ENCODE peak calls at places on chromosomes 5 and 9, in nine cellular contexts. V, C, U, L, Q, M, A, S and O are unnamed samples.

GRCh38 chr9:131228988-131229387 is 47.3 kb downstream of the FAM78A start:
- DNase-seq in V (no peak), A (peak), U (no peak), S (no peak), C (no peak), L (no peak), Q (no peak), M (no peak), O (no peak)

GRCh38 chr9:35910613-35911488 is 1.6 kb downstream of the SPAAR start:
- DNase-seq in M (peak), C (peak), U (no peak), V (peak), A (peak), L (peak), Q (no peak), S (peak), O (no peak)

GRCh38 chr5:178305801-178306200 is 73.2 kb upstream of the PHYKPL start:
- DNase-seq in A (no peak), U (no peak), Q (no peak), C (no peak), S (no peak), V (no peak), M (no peak), L (no peak), O (no peak)

GRCh38 chr5:77391240-77391765 is 100.8 kb downstream of the WDR41 start:
- DNase-seq in C (no peak), S (no peak), V (no peak), U (no peak), Q (no peak), L (no peak), A (no peak), M (no peak), O (no peak)

GRCh38 chr5:180785794-180786221 is 16.8 kb downstream of the MGAT1 start:
- DNase-seq in U (peak), L (no peak), S (peak), Q (no peak), V (no peak), C (no peak), M (no peak), A (peak), O (peak)

GRCh38 chr5:134026521-134027202 is 21.9 kb upstream of the VDAC1 start:
- DNase-seq in U (no peak), L (peak), M (peak), A (peak), Q (peak), C (no peak), V (peak), S (peak), O (peak)

GRCh38 chr9:127308559-127309429 is 44.2 kb downstream of the GARNL3 start:
- DNase-seq in M (no peak), V (no peak), U (no peak), A (peak), S (peak), C (no peak), L (no peak), Q (no peak), O (no peak)

GRCh38 chr5:176541338-176542134 is 4.3 kb upstream of the RNF44 start:
- DNase-seq in V (no peak), C (no peak), U (no peak), S (no peak), L (no peak), M (peak), A (no peak), Q (no peak), O (no peak)

GRCh38 chr9:137139468-137140150 is 655 bp downstream of the GRIN1 start:
- DNase-seq in V (no peak), A (no peak), L (no peak), C (no peak), S (no peak), M (no peak), Q (no peak), U (no peak), O (no peak)

GRCh38 chr9:6894135-6894534 is 136.4 kb downstream of the KDM4C start:
- DNase-seq in S (no peak), L (no peak), V (no peak), A (no peak), M (no peak), U (no peak), Q (no peak), C (no peak), O (no peak)

GRCh38 chr5:36692791-36693763 is 86.7 kb downstream of the SLC1A3 start:
- DNase-seq in C (no peak), A (peak), S (peak), L (peak), V (peak), Q (peak), U (peak), M (no peak), O (peak)

GRCh38 chr9:112863214-112863613 is 27.5 kb downstream of the SLC46A2 start:
- DNase-seq in L (no peak), U (no peak), V (no peak), M (no peak), A (peak), Q (no peak), C (no peak), S (no peak), O (peak)

GRCh38 chr5:171080151-171080938 is 218.5 kb downstream of the RANBP17 start:
- DNase-seq in M (no peak), C (no peak), L (no peak), Q (no peak), A (no peak), V (no peak), S (no peak), U (no peak), O (no peak)

GRCh38 chr5:135827965-135828792 is 6.3 kb upstream of the SLC25A48 start:
- DNase-seq in M (no peak), L (no peak), Q (no peak), C (no peak), A (no peak), S (no peak), V (no peak), U (no peak), O (no peak)

GRCh38 chr5:170451764-170452365 is 52.0 kb upstream of the KCNIP1 start:
- DNase-seq in A (peak), U (no peak), M (no peak), Q (no peak), L (no peak), C (no peak), V (no peak), S (peak), O (peak)

GRCh38 chr5:142611154-142611553 is 74.7 kb downstream of the FGF1 start:
- DNase-seq in S (peak), U (peak), V (peak), C (no peak), L (peak), M (peak), Q (peak), A (peak), O (peak)

GRCh38 chr9:70924905-70925547 is 196.4 kb downstream of the TRPM3 start:
- DNase-seq in A (peak), V (peak), C (peak), Q (peak), L (peak), M (no peak), U (peak), S (peak), O (peak)

GRCh38 chr5:159560073-159560472 is 229.8 kb upstream of the IL12B start:
- DNase-seq in V (peak), Q (no peak), A (no peak), L (no peak), S (no peak), C (no peak), U (no peak), M (no peak), O (no peak)

GRCh38 chr5:137096149-137097103 is 402.7 kb downstream of the SPOCK1 start:
- DNase-seq in Q (no peak), M (no peak), S (peak), U (no peak), V (no peak), C (no peak), A (peak), L (no peak), O (no peak)

GRCh38 chr9:92506184-92506857 is 24.0 kb upstream of the ASPN start:
- DNase-seq in Q (no peak), U (no peak), C (peak), L (no peak), A (peak), V (no peak), M (no peak), S (peak), O (peak)

GRCh38 chr5:143890475-143890874 is 78.5 kb downstream of the HMHB1 start:
- DNase-seq in L (no peak), V (no peak), S (no peak), C (no peak), M (no peak), A (no peak), Q (no peak), U (no peak), O (no peak)

GRCh38 chr5:75243100-75243499 is 6.4 kb upstream of the ANKRD31 start:
- DNase-seq in U (no peak), L (no peak), M (no peak), Q (no peak), A (no peak), C (no peak), S (no peak), V (no peak), O (no peak)

GRCh38 chr5:136563489-136563888 is 198.1 kb upstream of the TRPC7 start:
- DNase-seq in Q (no peak), U (no peak), M (no peak), A (no peak), C (no peak), S (no peak), V (no peak), L (no peak), O (no peak)

GRCh38 chr9:6441269-6441668 is 28.3 kb downstream of the UHRF2 start:
- DNase-seq in Q (no peak), L (no peak), U (no peak), S (no peak), C (no peak), M (no peak), V (no peak), A (peak), O (no peak)

GRCh38 chr5:133075572-133076536 is 24.0 kb downstream of the HSPA4 start:
- DNase-seq in A (peak), U (no peak), L (no peak), V (no peak), M (no peak), S (peak), Q (no peak), C (no peak), O (no peak)

GRCh38 chr9:125401317-125401716 is 139.7 kb downstream of the GAPVD1 start:
- DNase-seq in U (no peak), A (no peak), S (no peak), M (no peak), V (no peak), L (no peak), C (no peak), Q (no peak), O (no peak)

GRCh38 chr5:135950611-135951010 is 4.2 kb downstream of the LECT2 start:
- DNase-seq in L (no peak), A (peak), U (no peak), M (no peak), V (no peak), S (peak), C (peak), Q (no peak), O (peak)

GRCh38 chr5:133457956-133458355 is 154.4 kb downstream of the FSTL4 start:
- DNase-seq in M (no peak), S (no peak), V (no peak), A (no peak), Q (no peak), L (no peak), C (no peak), U (no peak), O (no peak)

GRCh38 chr5:31664566-31664965 is 25.6 kb downstream of the PDZD2 start:
- DNase-seq in M (no peak), S (peak), Q (no peak), V (no peak), A (no peak), C (peak), U (no peak), L (peak), O (no peak)

GRCh38 chr5:1277781-1278180 is 17.1 kb downstream of the TERT start:
- DNase-seq in Q (no peak), L (no peak), A (no peak), V (no peak), C (no peak), M (no peak), U (no peak), S (no peak), O (no peak)

GRCh38 chr9:113879906-113880305 is 3.8 kb downstream of the ZNF618 start:
- DNase-seq in L (no peak), U (no peak), C (no peak), M (no peak), S (no peak), Q (no peak), A (peak), V (no peak), O (no peak)

DNA sequence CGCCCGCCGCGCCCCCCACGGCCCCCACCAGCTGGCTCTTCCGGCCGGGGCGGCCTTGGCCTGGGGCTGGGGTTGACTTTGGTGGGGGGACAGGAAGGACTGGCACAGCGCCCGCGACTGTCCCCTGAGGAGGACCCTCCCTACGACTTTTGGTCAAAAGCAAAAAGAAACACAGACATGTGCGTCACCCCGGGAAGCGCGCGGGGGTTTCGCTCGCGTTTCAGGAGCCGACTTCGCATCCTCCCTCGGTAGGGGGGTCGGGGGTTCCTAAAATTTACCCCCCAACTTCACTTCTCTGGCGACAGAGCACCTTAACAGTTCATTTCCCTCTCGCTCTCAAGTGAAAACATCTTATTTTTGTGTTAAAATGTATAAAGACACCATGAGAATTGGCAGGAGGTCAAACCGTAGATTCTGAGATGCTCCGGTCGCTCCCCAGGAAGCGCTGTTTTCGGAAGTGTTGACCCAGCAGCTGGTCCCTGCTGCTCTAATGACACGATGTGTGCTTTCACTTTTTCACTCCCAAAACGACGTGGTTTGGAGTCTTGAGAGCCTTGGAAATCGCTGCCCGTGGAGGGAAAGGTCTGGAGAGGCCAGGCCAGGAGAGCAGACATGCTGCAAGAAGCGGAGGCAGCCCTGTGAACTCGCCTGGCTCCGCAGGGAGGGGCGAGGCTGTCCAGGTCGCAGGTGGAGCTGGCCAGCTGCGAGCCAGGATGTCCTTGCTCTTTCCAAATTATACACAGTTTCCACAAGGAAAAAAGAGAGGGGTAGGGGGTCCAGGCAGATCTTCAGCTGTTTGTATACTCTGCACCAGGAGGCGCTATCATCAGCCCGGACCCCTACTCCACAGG is 248.2 kb upstream of the ANKRD55 start:
- DNase-seq in Q (peak), M (no peak), U (peak), V (peak), S (no peak), A (peak), L (no peak), C (no peak), O (no peak)
- TF ChIP-seq CTCF in Q (no peak), M (peak), U (peak), V (peak), S (peak), A (peak), L (no peak), C (peak), O (peak)

GRCh38 chr5:95358320-95358719 is 32.8 kb upstream of the FAM81B start:
- DNase-seq in Q (no peak), V (no peak), L (no peak), U (no peak), M (no peak), C (no peak), A (no peak), S (no peak), O (no peak)

DNA sequence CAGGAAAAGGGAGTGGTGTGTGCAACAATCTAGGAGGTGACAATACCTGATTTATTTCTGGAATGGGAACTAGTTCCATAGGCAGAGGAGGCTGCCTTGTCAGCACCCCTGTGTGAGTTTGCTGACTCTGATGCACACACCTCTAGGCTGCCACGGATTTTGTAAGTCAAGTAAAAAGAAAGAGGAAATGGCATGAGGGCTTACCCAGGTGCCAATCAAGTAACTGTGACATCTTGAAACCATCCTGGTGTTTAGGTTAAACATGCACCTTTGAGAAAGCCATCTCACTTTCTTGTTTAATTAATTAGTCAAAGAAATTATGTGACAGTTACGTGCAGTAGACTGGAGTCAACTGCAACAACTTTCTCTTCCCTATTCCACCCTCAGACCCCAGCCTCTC is 32.3 kb upstream of the FAM81B start:
- DNase-seq in A (no peak), C (no peak), Q (no peak), S (no peak), U (no peak), L (no peak), V (no peak), M (no peak), O (no peak)
- TF ChIP-seq CTCF in A (no peak), C (no peak), Q (no peak), S (no peak), U (no peak), L (no peak), V (no peak), M (no peak), O (no peak)

GRCh38 chr9:134342746-134343115 is 16.5 kb downstream of the RXRA start:
- DNase-seq in U (no peak), Q (no peak), S (no peak), A (no peak), V (no peak), C (no peak), L (no peak), M (no peak), O (no peak)

GRCh38 chr9:134343637-134344036 is 17.4 kb downstream of the RXRA start:
- DNase-seq in C (no peak), L (no peak), U (no peak), S (no peak), M (no peak), V (no peak), A (no peak), Q (no peak), O (no peak)

GRCh38 chr9:134344821-134345310 is 18.6 kb downstream of the RXRA start:
- DNase-seq in C (no peak), L (no peak), Q (no peak), M (no peak), V (no peak), S (no peak), A (no peak), U (no peak), O (no peak)

GRCh38 chr9:134345737-134346136 is 19.5 kb downstream of the RXRA start:
- DNase-seq in U (no peak), S (no peak), C (no peak), M (no peak), A (no peak), V (no peak), L (no peak), Q (no peak), O (no peak)

DNA sequence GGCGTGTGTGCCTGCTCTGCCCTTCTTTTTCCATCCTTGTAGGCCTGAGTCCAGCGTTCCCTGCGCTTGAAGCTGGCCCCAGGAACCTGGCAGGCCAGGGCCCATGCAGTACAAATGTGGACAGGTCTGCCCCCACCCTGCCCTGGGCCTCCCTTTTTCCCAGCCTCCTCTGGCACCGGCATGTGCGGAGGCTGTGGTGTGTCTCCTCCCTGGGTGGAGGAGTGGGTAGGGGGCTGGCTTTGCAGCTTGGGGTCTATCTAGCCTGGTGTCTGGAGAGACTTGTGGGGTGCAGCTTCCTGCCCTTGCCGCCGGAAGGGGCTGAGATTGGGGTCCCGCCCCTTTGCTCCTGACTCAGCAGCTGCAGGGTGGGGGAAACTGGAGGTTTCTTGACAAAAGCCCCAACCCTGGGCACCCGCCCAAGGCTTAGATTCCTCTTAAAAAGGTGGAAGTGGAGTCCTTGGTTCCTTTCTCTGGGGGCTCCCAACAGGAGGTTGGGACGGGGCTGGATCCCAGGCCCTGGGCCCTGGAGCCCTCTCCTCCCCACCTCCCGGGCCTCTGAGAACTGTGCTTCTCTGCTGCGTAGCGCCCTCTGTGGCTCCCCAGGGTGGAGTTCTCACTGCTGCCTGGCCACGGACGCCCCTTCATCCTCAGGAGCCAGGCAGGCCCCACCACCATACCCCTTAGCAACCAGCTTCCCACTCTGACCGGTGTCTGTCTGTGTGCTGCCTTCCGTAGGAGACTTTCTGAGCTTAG is 18.0 kb downstream of the RXRA start:
- DNase-seq in Q (no peak), U (no peak), C (no peak), S (no peak), M (no peak), L (no peak), A (peak), V (no peak), O (no peak)
- TF ChIP-seq CTCF in Q (no peak), U (no peak), C (no peak), S (no peak), M (no peak), L (peak), A (peak), V (no peak), O (peak)

GRCh38 chr9:128414461-128414860 is 6.2 kb upstream of the CERCAM start:
- DNase-seq in A (no peak), U (no peak), L (no peak), C (no peak), V (no peak), M (no peak), S (no peak), Q (no peak), O (no peak)
- TF ChIP-seq CTCF in A (peak), U (no peak), L (peak), C (peak), V (no peak), M (no peak), S (peak), Q (no peak), O (no peak)

GRCh38 chr5:167576928-167577327 is 714.5 kb upstream of the WWC1 start:
- DNase-seq in V (no peak), M (no peak), L (no peak), S (no peak), U (no peak), A (no peak), C (no peak), Q (no peak), O (no peak)

GRCh38 chr5:167573274-167574127 is 717.9 kb upstream of the WWC1 start:
- DNase-seq in U (peak), L (no peak), Q (no peak), A (peak), C (no peak), M (no peak), S (no peak), V (peak), O (no peak)

GRCh38 chr5:167574381-167574780 is 717.1 kb upstream of the WWC1 start:
- DNase-seq in S (no peak), M (no peak), A (no peak), V (no peak), L (no peak), Q (no peak), C (no peak), U (no peak), O (no peak)

GRCh38 chr5:167577616-167578015 is 713.8 kb upstream of the WWC1 start:
- DNase-seq in U (no peak), L (no peak), M (no peak), Q (no peak), C (no peak), S (no peak), V (no peak), A (no peak), O (no peak)

GRCh38 chr5:167576126-167576525 is 715.3 kb upstream of the WWC1 start:
- DNase-seq in L (no peak), U (no peak), Q (no peak), C (no peak), V (no peak), M (no peak), S (no peak), A (peak), O (no peak)
- TF ChIP-seq CTCF in L (no peak), U (no peak), Q (no peak), C (no peak), V (no peak), M (no peak), S (peak), A (peak), O (peak)

GRCh38 chr9:133355881-133356357 is 368 bp downstream of the SURF1 start:
- DNase-seq in U (no peak), A (no peak), Q (no peak), M (no peak), S (no peak), C (no peak), V (no peak), L (no peak), O (no peak)
- TF ChIP-seq CTCF in U (no peak), A (peak), Q (no peak), M (no peak), S (peak), C (no peak), V (no peak), L (no peak), O (no peak)